ENCODE peak calls at places on chromosomes 5 and 9, in six cellular contexts. L is mesenchymal stem cell, R is NCI-H1092, P is body of pancreas, I is iPS-NIHi11, X is nephron progenitor cell. Y is an unnamed sample.

GRCh38 chr9:126411225-126411947 is 84.8 kb downstream of the MVB12B start:
- DNase-seq in R (no peak), P (no peak), L (no peak), I (no peak), X (no peak), Y (no peak)

GRCh38 chr9:99121604-99122003 is 16.7 kb downstream of the TGFBR1 start:
- DNase-seq in X (no peak), L (no peak), I (no peak), R (no peak), P (no peak), Y (no peak)

GRCh38 chr9:33452828-33453271 is 5.5 kb upstream of the AQP3 start:
- DNase-seq in P (peak; percentile 46), L (peak; percentile 83), R (peak; percentile 22), X (peak; percentile 75), I (peak; percentile 81), Y (no peak)

GRCh38 chr5:108093186-108093585 is 288.7 kb downstream of the FBXL17 start:
- DNase-seq in X (no peak), P (no peak), R (no peak), I (peak; percentile 33), L (peak; percentile 36), Y (no peak)

GRCh38 chr9:104025945-104026344 is 68.2 kb upstream of the SMC2 start:
- DNase-seq in I (no peak), L (no peak), P (no peak), R (no peak), X (no peak), Y (no peak)

GRCh38 chr5:130720355-130720754 is 444.7 kb downstream of the HINT1 start:
- DNase-seq in L (peak; percentile 69), I (peak; percentile 51), P (no peak), X (peak; percentile 3), R (no peak), Y (no peak)

GRCh38 chr5:35856186-35857003 is at the start of gene IL7R:
- DNase-seq in P (no peak), I (no peak), R (no peak), L (peak; percentile 88), X (no peak), Y (no peak)

GRCh38 chr5:139795074-139796001 is at the start of gene PSD2:
- DNase-seq in I (peak; percentile 90), L (no peak), X (peak; percentile 66), P (peak; percentile 42), R (no peak), Y (peak; percentile 37)

GRCh38 chr9:69120380-69121154 is 53.5 kb upstream of the TJP2 start:
- DNase-seq in X (peak; percentile 48), L (no peak), P (peak; percentile 96), I (peak; percentile 88), R (peak; percentile 17), Y (no peak)

GRCh38 chr9:134152488-134152887 is 11.9 kb downstream of the RNU6ATAC start:
- DNase-seq in R (no peak), I (no peak), L (no peak), X (no peak), P (no peak), Y (no peak)

GRCh38 chr9:68877219-68877618 is 136.7 kb downstream of the PRKACG start:
- DNase-seq in X (no peak), P (no peak), I (no peak), L (no peak), R (no peak), Y (no peak)

GRCh38 chr5:175464414-175465233 is 13.7 kb upstream of the SFXN1 start:
- DNase-seq in X (peak; percentile 72), R (peak; percentile 48), I (peak; percentile 71), P (peak; percentile 51), L (peak; percentile 52), Y (peak; percentile 10)

GRCh38 chr5:121029536-121030245 is 565.6 kb downstream of the PRR16 start:
- DNase-seq in X (no peak), I (no peak), P (no peak), L (no peak), R (no peak), Y (no peak)

GRCh38 chr5:317086-317811 is 4.3 kb upstream of the AHRR start:
- DNase-seq in I (peak; percentile 90), L (peak; percentile 81), X (peak; percentile 80), R (peak; percentile 64), P (no peak), Y (no peak)

GRCh38 chr9:77014597-77015263 is 4.7 kb upstream of the FOXB2 start:
- DNase-seq in P (no peak), I (peak; percentile 27), L (no peak), X (peak; percentile 32), R (no peak), Y (no peak)

GRCh38 chr9:38443181-38443580 is 18.9 kb upstream of the IGFBPL1 start:
- DNase-seq in L (peak; percentile 66), I (no peak), X (no peak), P (peak; percentile 32), R (no peak), Y (no peak)

GRCh38 chr5:173775692-173776135 is 112.4 kb upstream of the CPEB4 start:
- DNase-seq in I (no peak), L (no peak), R (no peak), P (no peak), X (no peak), Y (no peak)

GRCh38 chr9:92332577-92333287 is 7.0 kb downstream of the CENPP start:
- DNase-seq in R (no peak), P (no peak), X (no peak), I (no peak), L (no peak), Y (no peak)

GRCh38 chr5:60505796-60506195 is 194.2 kb downstream of the DEPDC1B start:
- DNase-seq in R (no peak), I (no peak), P (no peak), X (no peak), L (no peak), Y (no peak)

GRCh38 chr5:96248152-96248551 is 184.9 kb downstream of the PCSK1 start:
- DNase-seq in X (no peak), R (no peak), P (no peak), I (no peak), L (no peak), Y (no peak)

GRCh38 chr5:10511741-10512640 is 51.9 kb upstream of the ANKRD33B start:
- DNase-seq in P (no peak), X (no peak), I (no peak), L (no peak), R (no peak), Y (no peak)

GRCh38 chr5:107915413-107915812 is 244.7 kb upstream of the EFNA5 start:
- DNase-seq in P (no peak), L (peak; percentile 6), I (no peak), X (no peak), R (no peak), Y (no peak)

GRCh38 chr5:5158472-5158895 is 18.4 kb downstream of the ADAMTS16 start:
- DNase-seq in P (no peak), R (no peak), I (no peak), L (no peak), X (no peak), Y (no peak)

GRCh38 chr9:70021026-70021571 is 22.5 kb upstream of the MAMDC2 start:
- DNase-seq in R (no peak), L (peak; percentile 84), I (no peak), X (no peak), P (no peak), Y (no peak)

GRCh38 chr5:56814361-56814962 is 887 bp upstream of the MAP3K1 start:
- DNase-seq in R (no peak), X (peak; percentile 47), I (peak; percentile 56), L (peak; percentile 63), P (peak; percentile 52), Y (peak; percentile 1)

GRCh38 chr9:21761309-21761901 is 41.0 kb upstream of the MTAP start:
- DNase-seq in X (no peak), L (no peak), R (no peak), I (no peak), P (no peak), Y (no peak)

GRCh38 chr5:308672-309271 is 12.7 kb upstream of the AHRR start:
- DNase-seq in R (no peak), P (no peak), L (peak; percentile 25), X (peak; percentile 34), I (peak; percentile 42), Y (no peak)

GRCh38 chr9:3875371-3876132 is 349.8 kb upstream of the RFX3 start:
- DNase-seq in R (no peak), P (no peak), I (no peak), X (no peak), L (peak; percentile 96), Y (no peak)

GRCh38 chr5:72390836-72391235 is 70.7 kb downstream of the PTCD2 start:
- DNase-seq in P (no peak), I (no peak), L (no peak), R (no peak), X (no peak), Y (no peak)

GRCh38 chr9:133276001-133276884 is 1.2 kb upstream of the ABO start:
- DNase-seq in L (no peak), P (no peak), X (no peak), I (no peak), R (no peak), Y (no peak)

GRCh38 chr9:20873240-20873860 is 158.1 kb downstream of the HACD4 start:
- DNase-seq in P (no peak), R (no peak), X (no peak), I (no peak), L (peak; percentile 26), Y (no peak)